ENCODE peak calls at places on chromosomes 1 and 21, in seven cellular contexts. I is ELR, T is HuH-7.5, O is D341Med, W is activated T-cell treated with anti-CD3 and anti-CD28 coated beads for 24 hours, B is DMS153, Q is MG63. U is an unnamed sample.
A peak's percentile ranks its signal among the peaks of the same experiment; 100 is the strongest.

GRCh38 chr1:235100124-235100801 is 28.4 kb downstream of the TOMM20 start:
- DNase-seq in I (no peak), T (no peak), O (peak; percentile 50), W (no peak), B (no peak), Q (no peak), U (no peak)

GRCh38 chr1:29675481-29676263 is 439.4 kb downstream of the PTPRU start:
- DNase-seq in I (no peak), T (no peak), O (peak; percentile 8), W (no peak), B (peak; percentile 71), Q (no peak), U (no peak)

GRCh38 chr1:10704383-10704882 is 92.0 kb downstream of the CASZ1 start:
- DNase-seq in I (no peak), T (peak; percentile 76), O (no peak), W (no peak), B (no peak), Q (no peak), U (peak; percentile 24)

GRCh38 chr21:35204850-35205564 is 155.9 kb upstream of the RUNX1 start:
- DNase-seq in I (peak; percentile 76), T (no peak), O (no peak), W (no peak), B (peak; percentile 90), Q (peak; percentile 30), U (no peak)

GRCh38 chr1:79161077-79161476 is 154.5 kb upstream of the ADGRL4 start:
- DNase-seq in I (peak; percentile 80), T (no peak), O (no peak), W (no peak), B (no peak), Q (no peak), U (peak; percentile 43)

GRCh38 chr1:6653651-6654290 is 29.1 kb downstream of the THAP3 start:
- DNase-seq in I (no peak), T (no peak), O (no peak), W (no peak), B (no peak), Q (no peak), U (no peak)

GRCh38 chr1:5834477-5835178 is 157.6 kb downstream of the NPHP4 start:
- DNase-seq in I (no peak), T (no peak), O (no peak), W (no peak), B (no peak), Q (peak; percentile 22), U (no peak)

GRCh38 chr1:4654764-4655673 is 610 bp downstream of the AJAP1 start:
- DNase-seq in I (no peak), T (no peak), O (peak; percentile 77), W (no peak), B (no peak), Q (peak; percentile 13), U (no peak)

GRCh38 chr1:68210829-68211228 is 21.5 kb downstream of the WLS start:
- DNase-seq in I (no peak), T (no peak), O (no peak), W (no peak), B (no peak), Q (no peak), U (no peak)

GRCh38 chr1:54975709-54976108 is 4.7 kb upstream of the TMEM61 start:
- DNase-seq in I (no peak), T (no peak), O (no peak), W (no peak), B (no peak), Q (no peak), U (no peak)

GRCh38 chr1:235093013-235093618 is 35.5 kb downstream of the TOMM20 start:
- DNase-seq in I (peak; percentile 49), T (peak; percentile 46), O (peak; percentile 74), W (no peak), B (no peak), Q (peak; percentile 34), U (peak; percentile 71)

GRCh38 chr21:35635261-35635660 is 425.1 kb downstream of the SETD4 start:
- DNase-seq in I (peak; percentile 94), T (no peak), O (no peak), W (no peak), B (no peak), Q (peak; percentile 12), U (peak; percentile 43)

GRCh38 chr1:18794561-18794960 is 64.9 kb downstream of the TAS1R2 start:
- DNase-seq in I (no peak), T (peak; percentile 54), O (peak; percentile 77), W (no peak), B (no peak), Q (no peak), U (no peak)

GRCh38 chr1:203090667-203091320 is 5.0 kb upstream of the MYOG start:
- DNase-seq in I (no peak), T (no peak), O (no peak), W (no peak), B (no peak), Q (no peak), U (no peak)

GRCh38 chr1:170666661-170667060 is 2.7 kb downstream of the PRRX1 start:
- DNase-seq in I (no peak), T (no peak), O (no peak), W (no peak), B (no peak), Q (no peak), U (no peak)

GRCh38 chr1:52426391-52426790 is 22.0 kb downstream of the PRPF38A start:
- DNase-seq in I (peak; percentile 53), T (no peak), O (no peak), W (no peak), B (no peak), Q (no peak), U (peak; percentile 40)

GRCh38 chr1:167011560-167012191 is 22.6 kb downstream of the MAEL start:
- DNase-seq in I (no peak), T (no peak), O (no peak), W (no peak), B (no peak), Q (no peak), U (no peak)

GRCh38 chr1:36465731-36466369 is 1.7 kb upstream of the MRPS15 start:
- DNase-seq in I (peak; percentile 49), T (no peak), O (no peak), W (no peak), B (no peak), Q (peak; percentile 34), U (no peak)

GRCh38 chr1:39574646-39575045 is 1.9 kb downstream of the PABPC4 start:
- DNase-seq in I (peak; percentile 54), T (no peak), O (no peak), W (no peak), B (no peak), Q (peak; percentile 25), U (no peak)

GRCh38 chr1:86018311-86018923 is 138.2 kb downstream of the COL24A1 start:
- DNase-seq in I (peak; percentile 54), T (peak; percentile 4), O (peak; percentile 44), W (no peak), B (peak; percentile 20), Q (no peak), U (peak; percentile 49)

GRCh38 chr1:106787511-106787910 is 269.0 kb upstream of the PRMT6 start:
- DNase-seq in I (no peak), T (no peak), O (no peak), W (no peak), B (no peak), Q (no peak), U (no peak)

GRCh38 chr1:24022611-24023359 is 42.7 kb upstream of the SRSF10 start:
- DNase-seq in I (peak; percentile 90), T (no peak), O (no peak), W (no peak), B (no peak), Q (peak; percentile 93), U (peak; percentile 82)

GRCh38 chr1:154419620-154420020 is 14.5 kb downstream of the IL6R start:
- DNase-seq in I (peak; percentile 37), T (no peak), O (peak; percentile 47), W (no peak), B (peak; percentile 67), Q (peak; percentile 94), U (peak; percentile 88)

GRCh38 chr1:21783679-21784603 is 992 bp upstream of the USP48 start:
- DNase-seq in I (peak; percentile 73), T (no peak), O (peak; percentile 91), W (no peak), B (peak; percentile 85), Q (peak; percentile 98), U (peak; percentile 79)

GRCh38 chr21:46219591-46220239 is 8.9 kb downstream of the LSS start:
- DNase-seq in I (no peak), T (no peak), O (no peak), W (no peak), B (no peak), Q (no peak), U (no peak)

GRCh38 chr1:33248244-33248643 is 8.0 kb upstream of the ZNF362 start:
- DNase-seq in I (peak; percentile 39), T (no peak), O (no peak), W (no peak), B (no peak), Q (no peak), U (no peak)

GRCh38 chr1:51281807-51282206 is 45.7 kb downstream of the RNF11 start:
- DNase-seq in I (no peak), T (no peak), O (no peak), W (no peak), B (no peak), Q (no peak), U (no peak)

GRCh38 chr21:34043333-34043732 is 30.0 kb upstream of the MRPS6 start:
- DNase-seq in I (no peak), T (no peak), O (no peak), W (no peak), B (no peak), Q (no peak), U (no peak)

GRCh38 chr1:154784924-154785531 is 85.1 kb downstream of the KCNN3 start:
- DNase-seq in I (no peak), T (peak; percentile 33), O (no peak), W (peak; percentile 33), B (no peak), Q (no peak), U (no peak)

GRCh38 chr1:205258313-205259176 is 30.8 kb downstream of the TMCC2 start:
- DNase-seq in I (peak; percentile 87), T (no peak), O (peak; percentile 87), W (no peak), B (no peak), Q (no peak), U (peak; percentile 76)

GRCh38 chr21:17388226-17388625 is 124.6 kb upstream of the CXADR start:
- DNase-seq in I (no peak), T (no peak), O (no peak), W (no peak), B (no peak), Q (no peak), U (no peak)

GRCh38 chr1:116763787-116764465 is 9.7 kb downstream of the CD2 start:
- DNase-seq in I (peak; percentile 41), T (peak; percentile 76), O (peak; percentile 36), W (no peak), B (no peak), Q (peak; percentile 24), U (peak; percentile 21)

GRCh38 chr1:234539666-234540403 is 60.9 kb upstream of the TARBP1 start:
- DNase-seq in I (no peak), T (no peak), O (no peak), W (no peak), B (no peak), Q (no peak), U (no peak)

GRCh38 chr1:7752512-7753417 is 18.3 kb upstream of the VAMP3 start:
- DNase-seq in I (peak; percentile 73), T (no peak), O (peak; percentile 54), W (peak; percentile 33), B (peak; percentile 68), Q (peak; percentile 17), U (peak; percentile 77)

U was measured in mesenchymal stem cell.